ENCODE peak calls at places on chromosome 20, in four cellular contexts. X is fibroblast of mammary gland, H is heart right ventricle, D is cardiac fibroblast. B is an unnamed sample.

GRCh38 chr20:41733151-41733550 is 115.0 kb upstream of the CHD6 start:
- DNase-seq in D (no peak), X (peak), H (no peak), B (no peak)

GRCh38 chr20:21325296-21325695 is 22.2 kb downstream of the XRN2 start:
- DNase-seq in H (no peak), X (no peak), D (peak), B (no peak)

GRCh38 chr20:32911355-32911754 is 52.6 kb downstream of the EFCAB8 start:
- DNase-seq in D (no peak), X (no peak), H (no peak), B (no peak)

GRCh38 chr20:2986466-2986865 is 57.0 kb upstream of the GNRH2 start:
- DNase-seq in D (peak), H (no peak), X (peak), B (no peak)

GRCh38 chr20:60765821-60766403 is 486.1 kb upstream of the CDH4 start:
- DNase-seq in H (no peak), X (no peak), D (no peak), B (no peak)

GRCh38 chr20:24235740-24236139 is 233.7 kb upstream of the SYNDIG1 start:
- DNase-seq in D (no peak), H (no peak), X (no peak), B (no peak)

GRCh38 chr20:54148947-54149764 is 24.6 kb downstream of the CYP24A1 start:
- DNase-seq in X (no peak), H (no peak), D (no peak), B (no peak)

GRCh38 chr20:43682446-43682845 is 15.5 kb downstream of the MYBL2 start:
- DNase-seq in X (no peak), D (no peak), H (no peak), B (no peak)

DNA sequence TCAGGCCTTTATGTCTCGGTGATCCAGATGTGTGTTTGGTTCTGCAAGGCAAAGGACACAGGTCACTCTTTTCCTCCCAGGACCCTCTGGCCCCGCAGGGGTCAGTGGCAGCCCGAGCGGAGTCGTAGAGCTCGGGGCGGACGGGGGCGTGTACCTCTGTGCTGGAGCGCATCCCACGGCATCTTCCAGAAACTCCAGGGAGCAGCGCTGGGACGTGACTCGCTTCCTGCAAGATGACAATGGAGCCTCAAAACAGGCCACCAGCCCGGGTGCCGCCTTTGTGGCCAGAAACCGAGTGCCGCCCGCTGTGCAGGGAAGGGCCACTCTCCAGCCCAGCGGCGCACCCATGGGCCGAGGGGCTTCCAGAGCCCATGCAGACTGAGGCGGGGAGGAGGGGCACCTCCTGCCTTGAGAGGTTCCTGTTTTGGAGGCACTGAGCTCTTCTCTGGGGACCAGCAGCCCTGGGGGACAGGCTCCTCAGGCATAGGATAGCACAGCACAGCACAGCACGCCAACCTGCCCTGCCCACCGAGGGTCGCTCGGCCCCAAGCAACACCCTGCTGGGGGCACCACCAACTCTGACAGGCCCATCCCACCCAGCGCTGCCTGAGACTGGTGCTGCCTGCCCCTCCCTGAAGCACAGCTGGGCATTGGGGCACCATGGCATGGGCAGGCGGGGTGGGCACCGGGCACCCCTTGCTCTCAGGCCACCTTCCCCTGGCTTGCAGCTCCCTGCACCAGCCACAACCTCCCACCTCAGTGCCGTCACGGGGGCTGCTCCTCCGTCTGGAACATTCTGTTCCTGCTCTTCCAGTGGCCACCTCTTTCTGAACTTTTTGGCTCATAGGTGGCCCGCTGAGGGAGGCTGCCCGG is 9.7 kb downstream of the RPS21 start:
- DNase-seq in X (no peak), H (no peak), D (no peak), B (no peak)
- H3K4me3 ChIP-seq in X (no peak), H (no peak), D (no peak), B (no peak)

GRCh38 chr20:22584630-22584921 is 204 bp upstream of the FOXA2 start:
- DNase-seq in H (no peak), D (no peak), X (no peak), B (no peak)

GRCh38 chr20:22586645-22587310 is 2.4 kb upstream of the FOXA2 start:
- DNase-seq in X (no peak), D (no peak), H (no peak), B (no peak)

GRCh38 chr20:22583773-22584629 is at the start of gene FOXA2:
- DNase-seq in H (no peak), D (no peak), X (no peak), B (no peak)

GRCh38 chr20:22585786-22586493 is 1.6 kb upstream of the FOXA2 start:
- DNase-seq in D (no peak), X (no peak), H (no peak), B (no peak)

GRCh38 chr20:22584922-22585785 is 782 bp upstream of the FOXA2 start:
- DNase-seq in H (no peak), X (no peak), D (no peak), B (no peak)
- H3K4me3 ChIP-seq in H (no peak), X (no peak), D (no peak), B (no peak)

DNA sequence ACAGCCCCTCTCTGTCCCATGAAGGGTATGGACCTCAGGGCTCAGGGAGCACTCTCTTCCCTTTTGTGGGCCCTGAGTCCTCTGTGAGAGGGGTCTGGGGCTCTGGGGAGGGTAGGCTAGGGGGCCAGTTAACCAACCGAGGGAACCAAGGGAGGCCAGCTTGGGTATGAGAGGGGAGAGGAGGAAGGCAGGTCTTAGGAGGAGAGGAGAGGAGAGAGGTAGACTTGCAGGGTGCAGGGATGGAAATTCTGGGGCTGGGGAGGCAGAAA is 720 bp downstream of the DUSP15 start:
- DNase-seq in D (no peak), H (no peak), X (no peak), B (no peak)
- H3K4me3 ChIP-seq in D (peak), H (peak), X (no peak), B (peak)

GRCh38 chr20:49987868-49988690 is 5.3 kb downstream of the SNAI1 start:
- DNase-seq in H (no peak), X (no peak), D (peak), B (no peak)

GRCh38 chr20:49986049-49986448 is 3.3 kb downstream of the SNAI1 start:
- DNase-seq in X (no peak), H (no peak), D (peak), B (no peak)

GRCh38 chr20:49987015-49987867 is 4.5 kb downstream of the SNAI1 start:
- DNase-seq in X (peak), D (peak), H (no peak), B (no peak)

GRCh38 chr20:49990310-49990720 is 7.5 kb downstream of the SNAI1 start:
- DNase-seq in D (peak), X (no peak), H (no peak), B (no peak)

GRCh38 chr20:49989234-49990065 is 6.7 kb downstream of the SNAI1 start:
- DNase-seq in H (peak), X (peak), D (peak), B (no peak)
- H3K4me3 ChIP-seq in H (no peak), X (no peak), D (no peak), B (no peak)

B was measured in dorsolateral prefrontal cortex.